ENCODE peak calls at places on chromosomes 7 and 10, in six cellular contexts. L is T-cell; S is activated CD8-positive, alpha-beta memory T cell treated with anti-CD3 and anti-CD28 coated beads for 1 hour; Z is Caki2; I is A172; B is cardiac fibroblast. W is an unnamed sample.

GRCh38 chr7:67512481-67512880 is 515.8 kb downstream of the TYW1 start:
- DNase-seq in L (no peak), S (no peak), Z (no peak), I (no peak), B (no peak), W (peak; percentile 19)

GRCh38 chr10:116629340-116629739 is 8.6 kb downstream of the PNLIPRP2 start:
- DNase-seq in L (no peak), S (no peak), Z (no peak), I (no peak), B (no peak), W (no peak)

GRCh38 chr10:50625663-50626062 is 1.9 kb upstream of the SGMS1 start:
- DNase-seq in L (no peak), S (no peak), Z (no peak), I (peak; percentile 4), B (peak; percentile 41), W (peak; percentile 35)

GRCh38 chr10:31134303-31134928 is 102.8 kb upstream of the ZNF438 start:
- DNase-seq in L (no peak), S (no peak), Z (peak; percentile 22), I (peak; percentile 88), B (peak; percentile 55), W (no peak)

GRCh38 chr7:99224263-99224947 is 16.5 kb upstream of the KPNA7 start:
- DNase-seq in L (no peak), S (no peak), Z (peak; percentile 95), I (peak; percentile 90), B (peak; percentile 18), W (no peak)

GRCh38 chr10:103659674-103660363 is 166.3 kb downstream of the NEURL1 start:
- DNase-seq in L (peak; percentile 38), S (no peak), Z (peak; percentile 88), I (peak; percentile 93), B (peak; percentile 93), W (peak; percentile 57)

GRCh38 chr10:87593702-87594101 is 66.0 kb upstream of the PAPSS2 start:
- DNase-seq in L (no peak), S (no peak), Z (no peak), I (no peak), B (peak; percentile 24), W (no peak)

GRCh38 chr10:412109-412508 is 276.9 kb downstream of the ZMYND11 start:
- DNase-seq in L (no peak), S (no peak), Z (no peak), I (no peak), B (no peak), W (no peak)

GRCh38 chr7:9013940-9014339 is 580.5 kb downstream of the NXPH1 start:
- DNase-seq in L (no peak), S (no peak), Z (no peak), I (no peak), B (no peak), W (no peak)

GRCh38 chr10:132836248-132836831 is 50.4 kb upstream of the NKX6-2 start:
- DNase-seq in L (no peak), S (no peak), Z (peak; percentile 40), I (no peak), B (no peak), W (peak; percentile 46)

GRCh38 chr10:5540886-5541285 is 16.1 kb downstream of the CALML3 start:
- DNase-seq in L (no peak), S (no peak), Z (no peak), I (no peak), B (no peak), W (no peak)

GRCh38 chr7:150379590-150380379 is 655 bp downstream of the ZNF775 start:
- DNase-seq in L (no peak), S (no peak), Z (peak; percentile 47), I (peak; percentile 50), B (no peak), W (no peak)

GRCh38 chr7:116138202-116138801 is 72.0 kb upstream of the TES start:
- DNase-seq in L (no peak), S (no peak), Z (peak; percentile 35), I (peak; percentile 69), B (peak; percentile 73), W (peak; percentile 59)

GRCh38 chr10:3339531-3339950 is 167.0 kb upstream of the PITRM1 start:
- DNase-seq in L (no peak), S (no peak), Z (no peak), I (peak; percentile 45), B (no peak), W (no peak)